ENCODE peak calls at places on chromosome 10, in eight cellular contexts. E is B cell, Q is OCI-LY7, F is GM12892, Y is dermis microvascular lymphatic vessel endothelial cell, X is fibroblast of the aortic adventitia, L is astrocyte of the spinal cord, N is stomach. B is an unnamed sample.

GRCh38 chr10:1347525-1347924 is 291.3 kb downstream of the WDR37 start:
- DNase-seq in E (no peak), Q (no peak), F (no peak), Y (no peak), X (no peak), L (no peak), N (no peak), B (no peak)

GRCh38 chr10:95181731-95182130 is 12.3 kb upstream of the ACSM6 start:
- DNase-seq in E (no peak), Q (no peak), F (no peak), Y (peak), X (no peak), L (no peak), N (no peak), B (no peak)

GRCh38 chr10:119489572-119490326 is 52.8 kb downstream of the RGS10 start:
- DNase-seq in E (peak), Q (peak), F (peak), Y (no peak), X (peak), L (peak), N (peak), B (peak)

GRCh38 chr10:126252884-126253612 is 135.2 kb downstream of the ADAM12 start:
- DNase-seq in E (no peak), Q (no peak), F (no peak), Y (no peak), X (peak), L (peak), N (no peak), B (no peak)

GRCh38 chr10:77832243-77832642 is 94.3 kb downstream of the DLG5 start:
- DNase-seq in E (no peak), Q (no peak), F (no peak), Y (no peak), X (no peak), L (no peak), N (no peak), B (no peak)

GRCh38 chr10:24900888-24901685 is 51.3 kb downstream of the PRTFDC1 start:
- DNase-seq in E (peak), Q (no peak), F (peak), Y (no peak), X (peak), L (peak), N (no peak), B (no peak)

GRCh38 chr10:104339469-104340098 is 1.3 kb upstream of the ITPRIP start:
- DNase-seq in E (no peak), Q (no peak), F (no peak), Y (no peak), X (peak), L (peak), N (peak), B (peak)

GRCh38 chr10:74738052-74738451 is 88.3 kb upstream of the KAT6B start:
- DNase-seq in E (no peak), Q (peak), F (no peak), Y (no peak), X (no peak), L (no peak), N (no peak), B (peak)

B was measured in NB4.